ENCODE peak calls at places on chromosome 18, in eight cellular contexts. N, C, P, T, L, Y, V and J are unnamed samples.

GRCh38 chr18:43574974-43575373 is 297.7 kb upstream of the SYT4 start:
- DNase-seq in C (no peak), P (no peak), Y (no peak), T (no peak), V (no peak), N (no peak), L (no peak), J (no peak)

GRCh38 chr18:23964282-23965238 is 50.0 kb upstream of the TTC39C start:
- DNase-seq in T (no peak), N (no peak), V (no peak), P (peak; percentile 37), L (no peak), Y (no peak), C (no peak), J (no peak)

GRCh38 chr18:40984856-40985255 is 970.2 kb upstream of the PIK3C3 start:
- DNase-seq in P (no peak), L (no peak), N (peak; percentile 2), C (no peak), Y (no peak), T (no peak), V (no peak), J (no peak)

GRCh38 chr18:75076286-75076685 is 132.7 kb downstream of the PTGR3 start:
- DNase-seq in L (no peak), T (no peak), C (no peak), N (no peak), P (no peak), V (no peak), Y (no peak), J (no peak)

GRCh38 chr18:61764381-61764780 is 128.4 kb downstream of the RNF152 start:
- DNase-seq in C (no peak), L (no peak), Y (no peak), P (no peak), V (no peak), T (no peak), N (no peak), J (no peak)

GRCh38 chr18:8045890-8046289 is 478.8 kb downstream of the PTPRM start:
- DNase-seq in N (no peak), L (no peak), P (no peak), T (no peak), C (no peak), V (no peak), Y (no peak), J (no peak)

GRCh38 chr18:79877163-79878091 is 74.0 kb downstream of the SLC66A2 start:
- DNase-seq in C (no peak), P (no peak), Y (peak; percentile 15), N (no peak), T (peak; percentile 64), V (peak; percentile 11), L (no peak), J (peak; percentile 63)

GRCh38 chr18:79352432-79352831 is 43.3 kb upstream of the NFATC1 start:
- DNase-seq in N (no peak), P (no peak), Y (no peak), T (no peak), L (no peak), V (no peak), C (no peak), J (no peak)

GRCh38 chr18:37156330-37156942 is 327.5 kb downstream of the KIAA1328 start:
- DNase-seq in T (no peak), V (no peak), L (no peak), C (no peak), P (no peak), Y (no peak), N (no peak), J (no peak)

GRCh38 chr18:62977512-62977911 is 262.2 kb downstream of the PHLPP1 start:
- DNase-seq in N (peak; percentile 15), P (no peak), Y (no peak), V (no peak), L (no peak), T (no peak), C (no peak), J (no peak)

GRCh38 chr18:8898990-8899389 is 193.6 kb downstream of the MTCL1 start:
- DNase-seq in N (no peak), T (no peak), Y (no peak), V (no peak), C (no peak), P (peak; percentile 46), L (no peak), J (no peak)

GRCh38 chr18:76450912-76451421 is 44.1 kb downstream of the ZNF516 start:
- DNase-seq in L (no peak), C (no peak), T (peak; percentile 87), V (no peak), Y (peak; percentile 61), P (no peak), N (peak; percentile 72), J (peak; percentile 84)
- TF ChIP-seq POLR2A in L (no peak), C (no peak), T (no peak), V (no peak), Y (no peak), P (peak; percentile 40), N (peak; percentile 66), J (no peak)

GRCh38 chr18:57801379-57802165 is 1.5 kb downstream of the ATP8B1 start:
- DNase-seq in T (no peak), P (peak; percentile 57), C (peak; percentile 50), Y (no peak), L (no peak), N (no peak), V (no peak), J (no peak)

GRCh38 chr18:57794951-57795728 is 8.0 kb downstream of the ATP8B1 start:
- DNase-seq in Y (no peak), T (no peak), P (no peak), N (no peak), C (no peak), L (no peak), V (no peak), J (no peak)

GRCh38 chr18:57802166-57802868 is 798 bp downstream of the ATP8B1 start:
- DNase-seq in L (no peak), Y (no peak), T (no peak), V (no peak), C (no peak), P (peak; percentile 31), N (no peak), J (peak; percentile 77)

GRCh38 chr18:57797209-57797651 is 5.9 kb downstream of the ATP8B1 start:
- DNase-seq in P (peak; percentile 78), T (no peak), C (peak; percentile 83), Y (no peak), N (no peak), L (no peak), V (no peak), J (no peak)

GRCh38 chr18:57798713-57799373 is 4.3 kb downstream of the ATP8B1 start:
- DNase-seq in Y (no peak), T (no peak), P (no peak), L (no peak), V (no peak), N (no peak), C (peak; percentile 51), J (no peak)
- H3K4me3 ChIP-seq in Y (no peak overlapping the region), T (no peak overlapping the region), P (no peak overlapping the region), L (no peak overlapping the region), V (no peak overlapping the region), N (no peak overlapping the region), C (no peak overlapping the region), J (no peak overlapping the region)

DNA sequence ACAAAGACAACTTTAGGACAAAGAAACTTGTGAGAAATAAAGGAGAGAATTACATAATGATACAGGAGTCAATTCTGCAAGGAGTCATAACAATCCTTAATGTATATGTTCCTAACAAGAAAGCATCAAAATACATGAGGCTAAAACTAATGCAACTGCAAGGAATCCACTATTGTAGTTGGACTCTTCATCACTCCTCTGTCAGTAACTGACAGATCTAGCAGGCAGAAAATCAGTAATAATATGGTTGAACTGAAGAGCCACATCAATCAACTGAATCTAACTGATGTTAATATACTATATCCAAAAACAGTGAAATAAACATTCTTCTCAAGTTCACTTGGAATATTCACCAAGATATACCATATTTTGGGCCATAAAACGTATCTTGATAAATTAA is 1806.4 kb upstream of the CELF4 start:
- DNase-seq in N (no peak), Y (no peak), T (no peak), V (no peak), L (no peak), P (no peak), C (no peak), J (no peak)
- TF ChIP-seq POLR2A in N (no peak), Y (no peak), T (no peak), V (no peak), L (no peak), P (no peak), C (no peak), J (no peak)

DNA sequence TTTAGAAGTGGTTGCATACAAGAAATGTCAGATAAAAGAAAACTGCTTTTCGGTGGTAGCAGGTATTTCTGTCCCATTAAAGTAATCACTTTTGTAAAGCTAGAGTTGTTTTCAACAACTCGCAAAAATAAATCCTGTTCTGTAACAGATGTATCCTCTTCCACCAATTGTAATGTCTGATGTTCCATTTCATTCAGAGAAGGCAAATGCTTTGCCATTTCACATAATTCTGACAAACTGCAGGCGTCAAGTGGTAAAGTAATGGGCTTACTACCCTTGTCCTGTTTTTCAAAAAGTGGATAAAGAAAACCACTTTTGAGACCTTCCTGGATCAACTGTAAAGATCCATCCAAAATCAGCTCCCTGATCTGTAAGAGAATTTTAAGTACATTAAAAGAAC is 16.6 kb downstream of the METTL4 start:
- DNase-seq in N (no peak), P (no peak), Y (no peak), V (no peak), L (no peak), T (no peak), C (no peak), J (no peak)
- H3K4me3 ChIP-seq in N (no peak overlapping the region), P (no peak overlapping the region), Y (no peak overlapping the region), V (no peak overlapping the region), L (no peak overlapping the region), T (no peak overlapping the region), C (no peak overlapping the region), J (no peak overlapping the region)

GRCh38 chr18:50286391-50287027 is 983 bp downstream of the CXXC1 start:
- DNase-seq in L (no peak), Y (peak; percentile 30), C (no peak), P (no peak), V (no peak), T (no peak), N (peak; percentile 29), J (peak; percentile 87)

GRCh38 chr18:50287028-50287440 is 458 bp downstream of the CXXC1 start:
- DNase-seq in P (no peak), L (peak; percentile 43), T (no peak), Y (no peak), C (no peak), V (no peak), N (no peak), J (peak; percentile 92)

GRCh38 chr18:50285631-50286321 is 1.7 kb downstream of the CXXC1 start:
- DNase-seq in Y (no peak), T (no peak), N (no peak), L (no peak), C (no peak), V (no peak), P (no peak), J (peak; percentile 84)

GRCh38 chr18:50289103-50289433 is 1.6 kb upstream of the CXXC1 start:
- DNase-seq in P (no peak), N (no peak), Y (no peak), L (no peak), T (no peak), C (no peak), V (no peak), J (no peak)

GRCh38 chr18:50287441-50288347 is at the start of gene CXXC1:
- DNase-seq in P (peak; percentile 97), L (peak; percentile 98), T (peak; percentile 98), N (peak; percentile 100), C (peak; percentile 98), V (peak; percentile 91), Y (peak; percentile 98), J (peak; percentile 100)
- TF ChIP-seq POLR2A in P (peak; percentile 70), L (peak; percentile 37), T (no peak), N (no peak), C (no peak), V (peak; percentile 41), Y (peak; percentile 44), J (peak; percentile 48)